ENCODE peak calls at places on chromosomes 13 and 19, in eight cellular contexts. One of them, this sample, is unnamed.
A peak's percentile ranks its signal among the peaks of the same experiment; 100 is the strongest.

GRCh38 chr13:103351035-103351828 is 285.0 kb upstream of the SLC10A2 start:
- DNase-seq in astrocyte of the spinal cord: peak; percentile 87
- DNase-seq in HFF-Myc: no peak
- DNase-seq in fibroblast of lung: peak; percentile 75
- DNase-seq in fibroblast of pulmonary artery: peak; percentile 55
- DNase-seq in neural progenitor cell: peak; percentile 4
- DNase-seq in thoracic aorta: no peak
- DNase-seq in IMR-90: no peak
- DNase-seq in this sample: peak; percentile 11

GRCh38 chr19:41957838-41958366 is 1.2 kb downstream of the RABAC1 start:
- DNase-seq in astrocyte of the spinal cord: peak; percentile 84
- DNase-seq in HFF-Myc: peak; percentile 57
- DNase-seq in fibroblast of lung: peak; percentile 81
- DNase-seq in fibroblast of pulmonary artery: peak; percentile 83
- DNase-seq in neural progenitor cell: peak; percentile 92
- DNase-seq in thoracic aorta: no peak
- DNase-seq in IMR-90: peak; percentile 83
- DNase-seq in this sample: peak; percentile 86

GRCh38 chr19:49809155-49809986 is 3.7 kb downstream of the FUZ start:
- DNase-seq in astrocyte of the spinal cord: peak; percentile 57
- DNase-seq in HFF-Myc: no peak
- DNase-seq in fibroblast of lung: peak; percentile 19
- DNase-seq in fibroblast of pulmonary artery: no peak
- DNase-seq in neural progenitor cell: peak; percentile 71
- DNase-seq in thoracic aorta: no peak
- DNase-seq in IMR-90: no peak
- DNase-seq in this sample: peak; percentile 75

GRCh38 chr13:47672245-47672975 is 328.7 kb downstream of the SUCLA2 start:
- DNase-seq in astrocyte of the spinal cord: no peak
- DNase-seq in HFF-Myc: no peak
- DNase-seq in fibroblast of lung: peak; percentile 44
- DNase-seq in fibroblast of pulmonary artery: peak; percentile 59
- DNase-seq in neural progenitor cell: no peak
- DNase-seq in thoracic aorta: no peak
- DNase-seq in IMR-90: no peak
- DNase-seq in this sample: no peak

GRCh38 chr13:107807306-107808073 is 407.8 kb downstream of the LIG4 start:
- DNase-seq in astrocyte of the spinal cord: no peak
- DNase-seq in HFF-Myc: no peak
- DNase-seq in fibroblast of lung: peak; percentile 49
- DNase-seq in fibroblast of pulmonary artery: peak; percentile 25
- DNase-seq in neural progenitor cell: no peak
- DNase-seq in thoracic aorta: no peak
- DNase-seq in IMR-90: no peak
- DNase-seq in this sample: no peak

GRCh38 chr13:82566864-82567263 is 1315.4 kb downstream of the SLITRK1 start:
- DNase-seq in astrocyte of the spinal cord: no peak
- DNase-seq in HFF-Myc: no peak
- DNase-seq in fibroblast of lung: no peak
- DNase-seq in fibroblast of pulmonary artery: no peak
- DNase-seq in neural progenitor cell: no peak
- DNase-seq in thoracic aorta: no peak
- DNase-seq in IMR-90: no peak
- DNase-seq in this sample: no peak

GRCh38 chr19:5661483-5661882 is 18.8 kb downstream of the MICOS13 start:
- DNase-seq in astrocyte of the spinal cord: no peak
- DNase-seq in HFF-Myc: no peak
- DNase-seq in fibroblast of lung: no peak
- DNase-seq in fibroblast of pulmonary artery: no peak
- DNase-seq in neural progenitor cell: no peak
- DNase-seq in thoracic aorta: no peak
- DNase-seq in IMR-90: no peak
- DNase-seq in this sample: no peak

GRCh38 chr13:102940143-102940542 is 94.3 kb downstream of the ERCC5 start:
- DNase-seq in astrocyte of the spinal cord: no peak
- DNase-seq in HFF-Myc: no peak
- DNase-seq in fibroblast of lung: no peak
- DNase-seq in fibroblast of pulmonary artery: no peak
- DNase-seq in neural progenitor cell: no peak
- DNase-seq in thoracic aorta: no peak
- DNase-seq in IMR-90: no peak
- DNase-seq in this sample: no peak

GRCh38 chr13:25463496-25463895 is 91.7 kb downstream of the ATP8A2 start:
- DNase-seq in astrocyte of the spinal cord: no peak
- DNase-seq in HFF-Myc: no peak
- DNase-seq in fibroblast of lung: peak; percentile 56
- DNase-seq in fibroblast of pulmonary artery: no peak
- DNase-seq in neural progenitor cell: no peak
- DNase-seq in thoracic aorta: no peak
- DNase-seq in IMR-90: peak; percentile 22
- DNase-seq in this sample: no peak

GRCh38 chr19:1336079-1336684 is 47.5 kb upstream of the NDUFS7 start:
- DNase-seq in astrocyte of the spinal cord: no peak
- DNase-seq in HFF-Myc: no peak
- DNase-seq in fibroblast of lung: no peak
- DNase-seq in fibroblast of pulmonary artery: no peak
- DNase-seq in neural progenitor cell: no peak
- DNase-seq in thoracic aorta: no peak
- DNase-seq in IMR-90: no peak
- DNase-seq in this sample: no peak

GRCh38 chr13:59391696-59392095 is 772.0 kb downstream of the DIAPH3 start:
- DNase-seq in astrocyte of the spinal cord: peak; percentile 75
- DNase-seq in HFF-Myc: peak; percentile 63
- DNase-seq in fibroblast of lung: peak; percentile 56
- DNase-seq in fibroblast of pulmonary artery: peak; percentile 86
- DNase-seq in neural progenitor cell: peak; percentile 80
- DNase-seq in thoracic aorta: no peak
- DNase-seq in IMR-90: peak; percentile 74
- DNase-seq in this sample: peak; percentile 68

GRCh38 chr19:54436031-54436523 is 12.9 kb upstream of the LENG8 start:
- DNase-seq in astrocyte of the spinal cord: no peak
- DNase-seq in HFF-Myc: no peak
- DNase-seq in fibroblast of lung: no peak
- DNase-seq in fibroblast of pulmonary artery: no peak
- DNase-seq in neural progenitor cell: peak; percentile 60
- DNase-seq in thoracic aorta: no peak
- DNase-seq in IMR-90: no peak
- DNase-seq in this sample: no peak

GRCh38 chr19:7391218-7391670 is 42.5 kb downstream of the ARHGEF18 start:
- DNase-seq in astrocyte of the spinal cord: peak; percentile 82
- DNase-seq in HFF-Myc: no peak
- DNase-seq in fibroblast of lung: peak; percentile 97
- DNase-seq in fibroblast of pulmonary artery: peak; percentile 90
- DNase-seq in neural progenitor cell: no peak
- DNase-seq in thoracic aorta: no peak
- DNase-seq in IMR-90: peak; percentile 77
- DNase-seq in this sample: no peak

GRCh38 chr13:64551755-64552154 is 2678.4 kb downstream of the PCDH9 start:
- DNase-seq in astrocyte of the spinal cord: peak; percentile 18
- DNase-seq in HFF-Myc: peak; percentile 58
- DNase-seq in fibroblast of lung: peak; percentile 77
- DNase-seq in fibroblast of pulmonary artery: peak; percentile 82
- DNase-seq in neural progenitor cell: no peak
- DNase-seq in thoracic aorta: no peak
- DNase-seq in IMR-90: peak; percentile 62
- DNase-seq in this sample: no peak

GRCh38 chr19:46221981-46222610 is 7.4 kb upstream of the IGFL1 start:
- DNase-seq in astrocyte of the spinal cord: peak; percentile 18
- DNase-seq in HFF-Myc: no peak
- DNase-seq in fibroblast of lung: peak; percentile 73
- DNase-seq in fibroblast of pulmonary artery: peak; percentile 55
- DNase-seq in neural progenitor cell: no peak
- DNase-seq in thoracic aorta: peak; percentile 30
- DNase-seq in IMR-90: peak; percentile 34
- DNase-seq in this sample: peak; percentile 66

GRCh38 chr13:99436686-99437416 is 64.4 kb upstream of the TM9SF2 start:
- DNase-seq in astrocyte of the spinal cord: peak; percentile 87
- DNase-seq in HFF-Myc: peak; percentile 60
- DNase-seq in fibroblast of lung: peak; percentile 76
- DNase-seq in fibroblast of pulmonary artery: peak; percentile 91
- DNase-seq in neural progenitor cell: peak; percentile 91
- DNase-seq in thoracic aorta: peak; percentile 46
- DNase-seq in IMR-90: peak; percentile 83
- DNase-seq in this sample: peak; percentile 84

GRCh38 chr13:23990443-23990842 is 93.1 kb upstream of the C1QTNF9B start:
- DNase-seq in astrocyte of the spinal cord: no peak
- DNase-seq in HFF-Myc: no peak
- DNase-seq in fibroblast of lung: no peak
- DNase-seq in fibroblast of pulmonary artery: no peak
- DNase-seq in neural progenitor cell: no peak
- DNase-seq in thoracic aorta: no peak
- DNase-seq in IMR-90: no peak
- DNase-seq in this sample: no peak

GRCh38 chr19:16143399-16144215 is at the start of gene HSH2D:
- DNase-seq in astrocyte of the spinal cord: no peak
- DNase-seq in HFF-Myc: no peak
- DNase-seq in fibroblast of lung: no peak
- DNase-seq in fibroblast of pulmonary artery: no peak
- DNase-seq in neural progenitor cell: no peak
- DNase-seq in thoracic aorta: no peak
- DNase-seq in IMR-90: no peak
- DNase-seq in this sample: peak; percentile 95

GRCh38 chr13:85080726-85081125 is 718.5 kb downstream of the SLITRK6 start:
- DNase-seq in astrocyte of the spinal cord: no peak
- DNase-seq in HFF-Myc: no peak
- DNase-seq in fibroblast of lung: no peak
- DNase-seq in fibroblast of pulmonary artery: no peak
- DNase-seq in neural progenitor cell: no peak
- DNase-seq in thoracic aorta: no peak
- DNase-seq in IMR-90: no peak
- DNase-seq in this sample: no peak

GRCh38 chr19:45641274-45642105 is 2.3 kb upstream of the EML2 start:
- DNase-seq in astrocyte of the spinal cord: peak; percentile 57
- DNase-seq in HFF-Myc: peak; percentile 86
- DNase-seq in fibroblast of lung: peak; percentile 70
- DNase-seq in fibroblast of pulmonary artery: peak; percentile 69
- DNase-seq in neural progenitor cell: peak; percentile 93
- DNase-seq in thoracic aorta: no peak
- DNase-seq in IMR-90: peak; percentile 41
- DNase-seq in this sample: peak; percentile 97

GRCh38 chr13:98445340-98446233 is 131.3 kb downstream of the STK24 start:
- DNase-seq in astrocyte of the spinal cord: peak; percentile 56
- DNase-seq in HFF-Myc: no peak
- DNase-seq in fibroblast of lung: peak; percentile 33
- DNase-seq in fibroblast of pulmonary artery: peak; percentile 51
- DNase-seq in neural progenitor cell: peak; percentile 85
- DNase-seq in thoracic aorta: no peak
- DNase-seq in IMR-90: peak; percentile 41
- DNase-seq in this sample: peak; percentile 64

DNA sequence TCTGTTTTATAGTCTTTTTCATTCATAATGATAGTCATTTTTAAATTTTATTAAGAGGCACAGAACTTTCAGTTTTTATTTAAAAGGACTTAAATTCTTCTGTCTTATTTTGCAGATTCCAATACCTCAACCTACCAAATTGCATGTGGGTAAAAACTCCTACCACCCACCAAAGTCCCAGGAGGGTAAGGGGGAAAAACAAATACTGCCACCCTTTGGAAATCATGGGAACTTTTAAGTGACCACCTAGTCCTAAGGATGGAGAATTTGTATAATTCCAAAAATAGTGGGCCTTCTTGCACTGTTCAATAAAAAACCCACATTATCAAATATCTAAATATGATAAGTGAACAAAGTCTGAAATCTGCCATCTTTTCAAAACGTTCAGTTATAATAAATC is 9.7 kb downstream of the SUPT20H start:
- DNase-seq in astrocyte of the spinal cord: no peak
- DNase-seq in HFF-Myc: no peak
- DNase-seq in fibroblast of lung: no peak
- DNase-seq in fibroblast of pulmonary artery: no peak
- DNase-seq in neural progenitor cell: no peak
- DNase-seq in thoracic aorta: no peak
- DNase-seq in IMR-90: no peak
- DNase-seq in this sample: no peak
- TF ChIP-seq CTCF in astrocyte of the spinal cord: peak; percentile 14
- TF ChIP-seq CTCF in HFF-Myc: no peak
- TF ChIP-seq CTCF in fibroblast of lung: no peak
- TF ChIP-seq CTCF in fibroblast of pulmonary artery: no peak
- TF ChIP-seq CTCF in neural progenitor cell: peak; percentile 47
- TF ChIP-seq CTCF in thoracic aorta: no peak
- TF ChIP-seq CTCF in IMR-90: no peak
- TF ChIP-seq CTCF in this sample: no peak

GRCh38 chr19:4473708-4474503 is 1.8 kb downstream of the HDGFL2 start:
- DNase-seq in astrocyte of the spinal cord: no peak
- DNase-seq in HFF-Myc: no peak
- DNase-seq in fibroblast of lung: peak; percentile 10
- DNase-seq in fibroblast of pulmonary artery: no peak
- DNase-seq in neural progenitor cell: peak; percentile 65
- DNase-seq in thoracic aorta: no peak
- DNase-seq in IMR-90: no peak
- DNase-seq in this sample: no peak

GRCh38 chr19:4474504-4475136 is 2.5 kb downstream of the HDGFL2 start:
- DNase-seq in astrocyte of the spinal cord: peak; percentile 70
- DNase-seq in HFF-Myc: no peak
- DNase-seq in fibroblast of lung: peak; percentile 72
- DNase-seq in fibroblast of pulmonary artery: peak; percentile 67
- DNase-seq in neural progenitor cell: peak; percentile 93
- DNase-seq in thoracic aorta: no peak
- DNase-seq in IMR-90: peak; percentile 68
- DNase-seq in this sample: no peak

GRCh38 chr19:4472174-4472974 is at the start of gene HDGFL2:
- DNase-seq in astrocyte of the spinal cord: no peak
- DNase-seq in HFF-Myc: no peak
- DNase-seq in fibroblast of lung: no peak
- DNase-seq in fibroblast of pulmonary artery: no peak
- DNase-seq in neural progenitor cell: peak; percentile 38
- DNase-seq in thoracic aorta: no peak
- DNase-seq in IMR-90: no peak
- DNase-seq in this sample: no peak

GRCh38 chr19:4473011-4473410 is 914 bp downstream of the HDGFL2 start:
- DNase-seq in astrocyte of the spinal cord: no peak
- DNase-seq in HFF-Myc: no peak
- DNase-seq in fibroblast of lung: no peak
- DNase-seq in fibroblast of pulmonary artery: no peak
- DNase-seq in neural progenitor cell: peak; percentile 24
- DNase-seq in thoracic aorta: no peak
- DNase-seq in IMR-90: no peak
- DNase-seq in this sample: no peak

GRCh38 chr19:4471400-4472173 is 510 bp upstream of the HDGFL2 start:
- DNase-seq in astrocyte of the spinal cord: peak; percentile 100
- DNase-seq in HFF-Myc: peak; percentile 100
- DNase-seq in fibroblast of lung: peak; percentile 100
- DNase-seq in fibroblast of pulmonary artery: peak; percentile 100
- DNase-seq in neural progenitor cell: peak; percentile 100
- DNase-seq in thoracic aorta: peak; percentile 96
- DNase-seq in IMR-90: peak; percentile 100
- DNase-seq in this sample: peak; percentile 99
- H3K4me3 ChIP-seq in astrocyte of the spinal cord: peak overlapping the region; percentile 58
- H3K4me3 ChIP-seq in HFF-Myc: peak overlapping the region; percentile 63
- H3K4me3 ChIP-seq in fibroblast of lung: peak overlapping the region; percentile 50
- H3K4me3 ChIP-seq in fibroblast of pulmonary artery: peak overlapping the region; percentile 69
- H3K4me3 ChIP-seq in neural progenitor cell: peak overlapping the region; percentile 100
- H3K4me3 ChIP-seq in thoracic aorta: peak overlapping the region; percentile 93
- H3K4me3 ChIP-seq in IMR-90: peak overlapping the region; percentile 49
- H3K4me3 ChIP-seq in this sample: peak overlapping the region; percentile 68

GRCh38 chr19:4208385-4209094 is 20.8 kb upstream of the EBI3 start:
- DNase-seq in astrocyte of the spinal cord: peak; percentile 27
- DNase-seq in HFF-Myc: no peak
- DNase-seq in fibroblast of lung: peak; percentile 32
- DNase-seq in fibroblast of pulmonary artery: peak; percentile 28
- DNase-seq in neural progenitor cell: peak; percentile 54
- DNase-seq in thoracic aorta: no peak
- DNase-seq in IMR-90: peak; percentile 43
- DNase-seq in this sample: no peak
- TF ChIP-seq CTCF in astrocyte of the spinal cord: peak; percentile 74
- TF ChIP-seq CTCF in HFF-Myc: peak; percentile 46
- TF ChIP-seq CTCF in fibroblast of lung: peak; percentile 41
- TF ChIP-seq CTCF in fibroblast of pulmonary artery: peak; percentile 34
- TF ChIP-seq CTCF in neural progenitor cell: peak; percentile 50
- TF ChIP-seq CTCF in thoracic aorta: no peak
- TF ChIP-seq CTCF in IMR-90: peak; percentile 57
- TF ChIP-seq CTCF in this sample: no peak

GRCh38 chr19:13001166-13001501 is 5.9 kb downstream of the NFIX start:
- DNase-seq in astrocyte of the spinal cord: no peak
- DNase-seq in HFF-Myc: no peak
- DNase-seq in fibroblast of lung: no peak
- DNase-seq in fibroblast of pulmonary artery: no peak
- DNase-seq in neural progenitor cell: no peak
- DNase-seq in thoracic aorta: no peak
- DNase-seq in IMR-90: no peak
- DNase-seq in this sample: no peak
- H3K4me3 ChIP-seq in astrocyte of the spinal cord: no peak overlapping the region
- H3K4me3 ChIP-seq in HFF-Myc: no peak overlapping the region
- H3K4me3 ChIP-seq in fibroblast of lung: peak overlapping the region; percentile 19
- H3K4me3 ChIP-seq in fibroblast of pulmonary artery: no peak overlapping the region
- H3K4me3 ChIP-seq in neural progenitor cell: no peak overlapping the region
- H3K4me3 ChIP-seq in thoracic aorta: peak overlapping the region; percentile 73
- H3K4me3 ChIP-seq in IMR-90: no peak overlapping the region
- H3K4me3 ChIP-seq in this sample: no peak overlapping the region

This sample was measured in body of pancreas.